ENCODE peak calls at places on chromosomes 11 and 22, in ten cellular contexts. D is heart right ventricle; P is cardiac muscle cell; U is nephron progenitor cell; J is esophagus squamous epithelium; C is foreskin keratinocyte; N is heart left ventricle; F is CD4-positive, alpha-beta T cell; X is lung; B is HFF-Myc. Q is an unnamed sample.
A peak's percentile ranks its signal among the peaks of the same experiment; 100 is the strongest.

GRCh38 chr11:23897453-23898289 is 599.2 kb upstream of the LUZP2 start:
- DNase-seq in D (no peak), P (peak; percentile 85), U (no peak), J (no peak), C (peak; percentile 48), N (no peak), F (no peak), X (no peak), B (peak; percentile 4), Q (no peak)

GRCh38 chr22:42699281-42699681 is 21.4 kb downstream of the A4GALT start:
- DNase-seq in D (no peak), P (no peak), U (no peak), J (no peak), C (no peak), N (no peak), F (no peak), X (no peak), B (no peak), Q (no peak)

GRCh38 chr11:76610371-76610770 is 60.2 kb downstream of the LRRC32 start:
- DNase-seq in D (no peak), P (no peak), U (no peak), J (no peak), C (no peak), N (peak; percentile 12), F (no peak), X (no peak), B (no peak), Q (no peak)

GRCh38 chr11:3056296-3057068 is 741 bp downstream of the CARS1 start:
- DNase-seq in D (peak; percentile 31), P (no peak), U (peak; percentile 36), J (no peak), C (no peak), N (peak; percentile 31), F (peak; percentile 14), X (peak; percentile 44), B (no peak), Q (no peak)

GRCh38 chr11:57315491-57315890 is 9.3 kb downstream of the TNKS1BP1 start:
- DNase-seq in D (no peak), P (peak; percentile 89), U (peak; percentile 36), J (no peak), C (no peak), N (no peak), F (no peak), X (no peak), B (no peak), Q (no peak)

GRCh38 chr11:43868852-43869567 is 11.6 kb upstream of the ALKBH3 start:
- DNase-seq in D (no peak), P (peak; percentile 94), U (no peak), J (no peak), C (peak; percentile 51), N (no peak), F (peak; percentile 5), X (no peak), B (no peak), Q (no peak)

GRCh38 chr11:85822814-85823213 is 11.9 kb upstream of the SYTL2 start:
- DNase-seq in D (no peak), P (peak; percentile 35), U (no peak), J (no peak), C (no peak), N (no peak), F (no peak), X (no peak), B (no peak), Q (no peak)

GRCh38 chr11:33920838-33921613 is 29.1 kb upstream of the LMO2 start:
- DNase-seq in D (no peak), P (peak; percentile 25), U (no peak), J (no peak), C (no peak), N (no peak), F (no peak), X (no peak), B (no peak), Q (no peak)

GRCh38 chr11:32809313-32809712 is 14.9 kb upstream of the CCDC73 start:
- DNase-seq in D (peak; percentile 30), P (peak; percentile 87), U (peak; percentile 79), J (no peak), C (peak; percentile 29), N (peak; percentile 54), F (peak; percentile 7), X (peak; percentile 64), B (peak; percentile 49), Q (peak; percentile 45)

GRCh38 chr11:114281388-114281956 is 14.7 kb upstream of the NNMT start:
- DNase-seq in D (no peak), P (peak; percentile 59), U (no peak), J (no peak), C (no peak), N (no peak), F (no peak), X (no peak), B (no peak), Q (no peak)

GRCh38 chr11:104462346-104462745 is 298.4 kb upstream of the PDGFD start:
- DNase-seq in D (no peak), P (peak; percentile 73), U (no peak), J (no peak), C (no peak), N (peak; percentile 22), F (no peak), X (no peak), B (peak; percentile 25), Q (no peak)

GRCh38 chr22:35910926-35911325 is 117.7 kb downstream of the RBFOX2 start:
- DNase-seq in D (no peak), P (no peak), U (no peak), J (no peak), C (no peak), N (no peak), F (no peak), X (no peak), B (no peak), Q (no peak)

GRCh38 chr11:61547246-61547645 is 33.6 kb downstream of the SYT7 start:
- DNase-seq in D (no peak), P (no peak), U (no peak), J (no peak), C (no peak), N (no peak), F (no peak), X (no peak), B (no peak), Q (no peak)
- TF ChIP-seq CTCF in D (no peak), P (no peak), U (no peak), J (no peak), C (no peak), N (no peak), F (no peak), X (no peak), B (no peak), Q (no peak)

DNA sequence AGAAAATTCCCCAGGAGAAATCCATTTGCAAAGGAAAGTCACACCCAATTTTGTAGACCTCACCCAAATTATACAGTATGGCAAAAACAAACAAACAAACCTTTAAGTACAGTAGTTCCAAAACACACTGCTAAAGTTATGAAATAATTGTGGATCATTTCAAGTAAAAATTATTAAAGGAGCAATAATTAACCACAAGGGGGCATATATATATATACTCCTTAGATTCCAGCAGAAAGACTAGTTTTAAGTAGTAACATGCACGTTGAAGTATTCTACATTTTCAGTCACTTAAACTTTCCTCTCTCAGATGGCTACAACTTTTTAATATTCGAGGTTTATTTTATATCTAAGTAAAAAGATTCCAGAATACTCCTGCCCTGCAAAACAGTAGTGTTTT is 26.8 kb downstream of the RNF141 start:
- DNase-seq in D (no peak), P (peak; percentile 48), U (no peak), J (no peak), C (no peak), N (no peak), F (no peak), X (no peak), B (no peak), Q (no peak)
- TF ChIP-seq CTCF in D (peak; percentile 54), P (peak; percentile 34), U (no peak), J (peak; percentile 56), C (peak; percentile 67), N (peak; percentile 32), F (no peak), X (peak; percentile 2), B (no peak), Q (peak; percentile 34)

GRCh38 chr11:10474551-10474950 is 19.5 kb downstream of the AMPD3 start:
- DNase-seq in D (no peak), P (no peak), U (no peak), J (no peak), C (no peak), N (no peak), F (no peak), X (no peak), B (no peak), Q (no peak)
- TF ChIP-seq CTCF in D (no peak), P (no peak), U (no peak), J (no peak), C (no peak), N (no peak), F (no peak), X (no peak), B (no peak), Q (no peak)

GRCh38 chr22:39654527-39654926 is 84.0 kb downstream of the CACNA1I start:
- DNase-seq in D (no peak), P (no peak), U (no peak), J (no peak), C (no peak), N (no peak), F (no peak), X (no peak), B (no peak), Q (no peak)

GRCh38 chr22:39655736-39656285 is 85.3 kb downstream of the CACNA1I start:
- DNase-seq in D (no peak), P (no peak), U (no peak), J (no peak), C (no peak), N (no peak), F (no peak), X (no peak), B (no peak), Q (no peak)

GRCh38 chr22:39656495-39657490 is 86.2 kb downstream of the CACNA1I start:
- DNase-seq in D (no peak), P (no peak), U (no peak), J (no peak), C (no peak), N (no peak), F (no peak), X (no peak), B (no peak), Q (no peak)

GRCh38 chr22:39653787-39654077 is 83.2 kb downstream of the CACNA1I start:
- DNase-seq in D (no peak), P (no peak), U (no peak), J (no peak), C (no peak), N (no peak), F (no peak), X (no peak), B (no peak), Q (no peak)

GRCh38 chr22:39654959-39655579 is 84.5 kb downstream of the CACNA1I start:
- DNase-seq in D (no peak), P (no peak), U (no peak), J (no peak), C (no peak), N (no peak), F (no peak), X (no peak), B (no peak), Q (no peak)
- TF ChIP-seq CTCF in D (no peak), P (peak; percentile 22), U (no peak), J (no peak), C (peak; percentile 19), N (no peak), F (no peak), X (no peak), B (peak; percentile 9), Q (no peak)